ENCODE peak calls at places on chromosomes 5 and 9, in four cellular contexts. L is IMR-90, K is endodermal cell, X is H9. V is an unnamed sample.
A peak's percentile ranks its signal among the peaks of the same experiment; 100 is the strongest.

GRCh38 chr5:44774279-44774880 is 34.4 kb upstream of the MRPS30 start:
- DNase-seq in L (peak; percentile 52), K (no peak), X (no peak), V (no peak)

GRCh38 chr9:135514342-135515082 is 6.7 kb upstream of the LCN1 start:
- DNase-seq in L (no peak), K (peak; percentile 22), X (peak; percentile 11), V (no peak)

GRCh38 chr9:22452415-22453010 is 5.9 kb downstream of the DMRTA1 start:
- DNase-seq in L (peak; percentile 31), K (peak; percentile 72), X (no peak), V (peak; percentile 48)

GRCh38 chr5:148697177-148697820 is 43.0 kb upstream of the HTR4 start:
- DNase-seq in L (peak; percentile 56), K (no peak), X (no peak), V (no peak)

GRCh38 chr9:95874989-95875304 is 544 bp upstream of the ERCC6L2 start:
- DNase-seq in L (no peak), K (peak; percentile 63), X (peak; percentile 31), V (peak; percentile 60)

GRCh38 chr9:135085830-135086546 is 1.5 kb upstream of the OLFM1 start:
- DNase-seq in L (peak; percentile 43), K (peak; percentile 98), X (peak; percentile 87), V (peak; percentile 79)

GRCh38 chr5:9905661-9906060 is 275.5 kb upstream of the TAS2R1 start:
- DNase-seq in L (no peak), K (no peak), X (no peak), V (no peak)

GRCh38 chr5:138738399-138738798 is 14.8 kb upstream of the CTNNA1 start:
- DNase-seq in L (no peak), K (no peak), X (no peak), V (no peak)

GRCh38 chr9:127424669-127424986 is 446 bp downstream of the ZNF79 start:
- DNase-seq in L (no peak), K (no peak), X (no peak), V (no peak)

GRCh38 chr5:95620030-95620869 is at the start of gene GPR150:
- DNase-seq in L (peak; percentile 37), K (peak; percentile 85), X (peak; percentile 68), V (peak; percentile 58)

GRCh38 chr5:143213231-143213850 is 190.1 kb downstream of the NR3C1 start:
- DNase-seq in L (peak; percentile 54), K (no peak), X (no peak), V (no peak)
- H3K9ac ChIP-seq in L (no peak overlapping the region), K (no peak overlapping the region), X (no peak overlapping the region), V (no peak overlapping the region)

GRCh38 chr5:54876-55569 is 36.9 kb upstream of the PLEKHG4B start:
- DNase-seq in L (no peak), K (no peak), X (no peak), V (no peak)

GRCh38 chr5:51500-51823 is 40.5 kb upstream of the PLEKHG4B start:
- DNase-seq in L (no peak), K (peak; percentile 55), X (peak; percentile 37), V (no peak)

GRCh38 chr5:56561-57290 is 35.2 kb upstream of the PLEKHG4B start:
- DNase-seq in L (peak; percentile 52), K (peak; percentile 89), X (peak; percentile 69), V (no peak)

GRCh38 chr5:53381-54174 is 38.4 kb upstream of the PLEKHG4B start:
- DNase-seq in L (peak; percentile 8), K (peak; percentile 94), X (peak; percentile 91), V (no peak)

GRCh38 chr5:54175-54730 is 37.7 kb upstream of the PLEKHG4B start:
- DNase-seq in L (no peak), K (no peak), X (no peak), V (no peak)
- H3K27me3 ChIP-seq in L (peaks cover 32% of the 10 kb centered on the region), K (peaks cover 56% of the 10 kb centered on the region), X (peaks cover 22% of the 10 kb centered on the region), V (peaks cover 24% of the 10 kb centered on the region)

DNA sequence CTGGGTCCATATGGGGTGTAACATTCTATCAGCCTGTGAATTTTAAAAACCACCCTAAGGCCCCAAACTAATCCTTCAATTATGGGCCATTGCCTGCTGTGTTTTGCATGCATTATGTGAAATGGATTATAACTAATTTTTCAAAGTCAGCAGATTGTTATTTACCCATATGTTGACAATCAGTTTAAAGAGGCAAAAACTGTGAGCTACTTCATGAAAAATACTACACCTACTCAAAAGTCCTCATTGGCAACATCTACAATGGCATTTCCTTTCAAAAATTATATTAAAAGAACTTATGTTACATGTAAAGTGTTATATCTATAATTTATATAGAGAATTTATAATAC is 49.0 kb upstream of the KIF2A start:
- DNase-seq in L (no peak), K (no peak), X (no peak), V (no peak)
- H3K9ac ChIP-seq in L (no peak overlapping the region), K (no peak overlapping the region), X (no peak overlapping the region), V (no peak overlapping the region)

GRCh38 chr5:1420211-1421195 is 24.7 kb downstream of the SLC6A3 start:
- DNase-seq in L (no peak), K (no peak), X (no peak), V (no peak)
- H3K27me3 ChIP-seq in L (peaks cover 1% of the 10 kb centered on the region), K (no peaks in the 10 kb centered on the region), X (no peaks in the 10 kb centered on the region), V (no peaks in the 10 kb centered on the region)

DNA sequence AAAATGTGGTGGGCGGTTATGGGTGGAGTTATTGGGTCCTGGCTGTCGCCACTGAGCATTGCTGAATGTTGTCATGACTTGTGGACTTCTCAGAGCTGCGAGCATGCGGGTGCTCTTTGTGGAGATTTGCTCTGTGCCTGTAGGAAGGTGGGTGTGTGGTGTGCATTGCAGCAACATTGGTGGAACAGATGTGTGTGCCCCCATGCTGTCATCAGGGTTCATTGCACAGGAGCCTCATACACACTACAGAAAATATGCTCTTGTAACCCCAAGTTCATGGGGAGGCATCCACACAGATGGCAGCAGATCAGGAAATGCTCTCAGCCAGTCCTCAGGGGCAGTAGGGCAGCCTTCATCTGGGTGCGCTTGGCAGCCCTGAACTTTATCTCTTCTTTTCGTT is 55.9 kb upstream of the PHF2 start:
- DNase-seq in L (no peak), K (no peak), X (no peak), V (no peak)
- H3K9ac ChIP-seq in L (no peak overlapping the region), K (no peak overlapping the region), X (no peak overlapping the region), V (no peak overlapping the region)

DNA sequence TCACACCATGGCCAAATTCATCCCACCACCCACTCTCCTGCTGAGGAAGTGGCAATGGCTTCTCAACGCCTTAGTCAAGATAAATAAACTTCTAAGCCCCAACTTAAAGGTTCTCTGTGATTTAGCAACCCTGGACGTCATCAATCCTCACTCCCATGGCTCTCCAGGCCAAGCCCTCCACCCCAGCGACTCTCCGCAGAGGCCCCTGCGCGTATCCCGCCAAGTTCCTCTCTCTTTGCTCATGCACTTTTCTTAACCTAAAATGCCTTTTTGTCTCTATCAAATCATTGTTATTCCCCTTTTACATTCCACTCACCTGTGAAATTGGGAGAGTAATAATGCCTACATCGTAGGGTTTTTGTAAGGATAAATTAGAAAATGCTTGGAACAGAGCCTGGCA is 88.6 kb downstream of the NRG2 start:
- DNase-seq in L (no peak), K (no peak), X (no peak), V (no peak)
- H3K27me3 ChIP-seq in L (peaks cover 47% of the 10 kb centered on the region), K (no peaks in the 10 kb centered on the region), X (no peaks in the 10 kb centered on the region), V (no peaks in the 10 kb centered on the region)

GRCh38 chr9:38620483-38621433 is at the start of gene ANKRD18A:
- DNase-seq in L (peak; percentile 41), K (peak; percentile 98), X (peak; percentile 96), V (peak; percentile 87)
- H3K9ac ChIP-seq in L (no peak within 1 kb of the TSS), K (peak within 1 kb of the TSS; percentile 55), X (peak within 1 kb of the TSS; percentile 31), V (peak within 1 kb of the TSS; percentile 51)